ENCODE peak calls at places on chromosomes 7 and 10, in six cellular contexts. D, S, P, E, A and Y are unnamed samples.

GRCh38 chr10:124048371-124049290 is 44.8 kb downstream of the CHST15 start:
- DNase-seq in D (no peak), S (no peak), P (no peak), E (no peak), A (peak), Y (peak)

GRCh38 chr10:114115661-114116060 is 58.3 kb downstream of the CCDC186 start:
- DNase-seq in D (no peak), S (no peak), P (no peak), E (no peak), A (no peak), Y (no peak)

GRCh38 chr10:22931948-22932347 is 4.1 kb downstream of the ARMC3 start:
- DNase-seq in D (peak), S (no peak), P (no peak), E (no peak), A (peak), Y (no peak)

GRCh38 chr10:43801137-43801536 is 152.5 kb upstream of the ZNF32 start:
- DNase-seq in D (no peak), S (no peak), P (no peak), E (no peak), A (no peak), Y (no peak)

GRCh38 chr10:48462482-48463020 is 142.3 kb downstream of the ARHGAP22 start:
- DNase-seq in D (no peak), S (no peak), P (no peak), E (no peak), A (no peak), Y (no peak)

GRCh38 chr7:159105066-159105780 is 39.4 kb downstream of the VIPR2 start:
- DNase-seq in D (no peak), S (no peak), P (no peak), E (no peak), A (no peak), Y (peak)

GRCh38 chr7:128071376-128071775 is 40.1 kb upstream of the LRRC4 start:
- DNase-seq in D (no peak), S (no peak), P (no peak), E (no peak), A (no peak), Y (no peak)

GRCh38 chr7:150823484-150824126 is 23.0 kb downstream of the TMEM176A start:
- DNase-seq in D (no peak), S (no peak), P (no peak), E (no peak), A (no peak), Y (no peak)

GRCh38 chr10:70283445-70284399 is at the start of gene NPFFR1:
- DNase-seq in D (no peak), S (peak), P (no peak), E (no peak), A (no peak), Y (no peak)

GRCh38 chr10:13657184-13657680 is 70.5 kb downstream of the PRPF18 start:
- DNase-seq in D (no peak), S (no peak), P (no peak), E (no peak), A (no peak), Y (no peak)

GRCh38 chr7:122038904-122039303 is 105.1 kb downstream of the AASS start:
- DNase-seq in D (peak), S (no peak), P (no peak), E (no peak), A (peak), Y (no peak)

GRCh38 chr10:82245906-82246305 is 370.9 kb downstream of the NRG3 start:
- DNase-seq in D (no peak), S (no peak), P (no peak), E (no peak), A (no peak), Y (no peak)

GRCh38 chr7:25389489-25390106 is 161.3 kb upstream of the NPVF start:
- DNase-seq in D (peak), S (no peak), P (no peak), E (no peak), A (peak), Y (no peak)

GRCh38 chr7:45650404-45651055 is 76.4 kb downstream of the ADCY1 start:
- DNase-seq in D (no peak), S (no peak), P (no peak), E (no peak), A (no peak), Y (no peak)

GRCh38 chr10:60349426-60349825 is 40.2 kb downstream of the ANK3 start:
- DNase-seq in D (peak), S (no peak), P (no peak), E (no peak), A (no peak), Y (no peak)

GRCh38 chr7:70678621-70679251 is 453.2 kb upstream of the GALNT17 start:
- DNase-seq in D (peak), S (no peak), P (no peak), E (no peak), A (peak), Y (no peak)

GRCh38 chr7:117188949-117189348 is 133.9 kb downstream of the WNT2 start:
- DNase-seq in D (peak), S (no peak), P (no peak), E (no peak), A (no peak), Y (no peak)

GRCh38 chr7:23712368-23713284 is 2.6 kb downstream of the STK31 start:
- DNase-seq in D (peak), S (no peak), P (no peak), E (no peak), A (peak), Y (no peak)

GRCh38 chr7:120718361-120718760 is 139.6 kb downstream of the TSPAN12 start:
- DNase-seq in D (no peak), S (no peak), P (no peak), E (no peak), A (no peak), Y (no peak)

GRCh38 chr7:120716306-120716705 is 141.6 kb downstream of the TSPAN12 start:
- DNase-seq in D (no peak), S (no peak), P (no peak), E (no peak), A (no peak), Y (no peak)

GRCh38 chr7:120714945-120715344 is 143.0 kb downstream of the TSPAN12 start:
- DNase-seq in D (peak), S (no peak), P (no peak), E (no peak), A (peak), Y (no peak)

DNA sequence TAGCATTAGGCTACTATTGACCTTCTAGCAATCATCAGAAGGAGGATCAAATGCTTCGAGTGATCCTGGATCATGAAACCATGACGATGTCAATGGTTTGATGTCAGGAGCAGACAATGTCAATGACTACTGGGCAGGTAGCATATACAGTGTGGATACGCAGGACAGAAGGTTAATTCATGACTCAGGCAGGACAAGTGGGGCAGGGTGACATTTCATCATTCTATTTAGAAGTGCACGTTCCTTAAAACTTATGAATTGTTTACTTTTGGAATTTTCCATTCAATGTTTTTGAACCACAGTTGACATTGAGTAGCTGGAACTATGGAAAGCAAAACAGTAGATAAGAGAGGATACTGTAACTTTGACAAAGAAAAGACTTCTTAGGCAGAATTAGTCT is 140.8 kb downstream of the TSPAN12 start:
- DNase-seq in D (no peak), S (no peak), P (no peak), E (no peak), A (no peak), Y (no peak)
- TF ChIP-seq CTCF in D (no peak), S (no peak), P (no peak), E (no peak), A (no peak), Y (no peak)

GRCh38 chr7:111329367-111330234 is 232.7 kb downstream of the IMMP2L start:
- DNase-seq in D (no peak), S (no peak), P (no peak), E (no peak), A (no peak), Y (no peak)
- TF ChIP-seq CTCF in D (no peak), S (no peak), P (no peak), E (peak), A (no peak), Y (peak)

GRCh38 chr7:10704653-10705052 is 269.0 kb upstream of the PHF14 start:
- DNase-seq in D (no peak), S (no peak), P (no peak), E (no peak), A (no peak), Y (no peak)
- TF ChIP-seq CTCF in D (no peak), S (no peak), P (no peak), E (no peak), A (no peak), Y (no peak)

DNA sequence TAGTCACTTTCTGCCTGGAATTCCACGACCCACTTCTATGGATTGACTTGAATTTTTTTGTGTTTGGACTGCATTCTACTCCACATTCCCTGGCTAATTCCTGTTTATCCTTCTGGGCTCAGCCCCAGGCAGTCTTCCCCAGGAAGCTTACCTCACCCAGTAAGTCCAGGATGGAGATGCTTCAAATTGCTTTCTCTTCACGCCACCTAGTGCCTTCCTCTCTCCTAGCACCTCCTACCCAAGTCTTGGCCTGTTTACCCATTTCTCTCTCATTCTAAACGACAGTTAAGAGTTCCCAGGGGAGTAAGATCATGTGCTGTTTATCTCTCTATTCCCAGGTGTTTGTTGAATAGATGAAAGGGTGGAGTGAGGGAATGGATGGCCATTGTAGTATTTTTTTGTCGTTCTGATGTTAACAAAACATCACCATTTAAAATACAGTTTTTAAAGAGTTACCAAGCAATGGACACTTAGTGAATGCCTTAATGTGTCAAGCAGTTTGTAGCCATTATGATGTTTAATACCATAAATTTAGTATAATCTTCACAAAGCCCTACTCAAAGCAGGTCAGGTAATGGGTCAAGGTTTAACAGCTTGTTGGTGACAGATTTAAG is 45.5 kb upstream of the TARP start:
- DNase-seq in D (peak), S (peak), P (peak), E (no peak), A (peak), Y (no peak)
- TF ChIP-seq CTCF in D (peak), S (peak), P (peak), E (peak), A (peak), Y (peak)

DNA sequence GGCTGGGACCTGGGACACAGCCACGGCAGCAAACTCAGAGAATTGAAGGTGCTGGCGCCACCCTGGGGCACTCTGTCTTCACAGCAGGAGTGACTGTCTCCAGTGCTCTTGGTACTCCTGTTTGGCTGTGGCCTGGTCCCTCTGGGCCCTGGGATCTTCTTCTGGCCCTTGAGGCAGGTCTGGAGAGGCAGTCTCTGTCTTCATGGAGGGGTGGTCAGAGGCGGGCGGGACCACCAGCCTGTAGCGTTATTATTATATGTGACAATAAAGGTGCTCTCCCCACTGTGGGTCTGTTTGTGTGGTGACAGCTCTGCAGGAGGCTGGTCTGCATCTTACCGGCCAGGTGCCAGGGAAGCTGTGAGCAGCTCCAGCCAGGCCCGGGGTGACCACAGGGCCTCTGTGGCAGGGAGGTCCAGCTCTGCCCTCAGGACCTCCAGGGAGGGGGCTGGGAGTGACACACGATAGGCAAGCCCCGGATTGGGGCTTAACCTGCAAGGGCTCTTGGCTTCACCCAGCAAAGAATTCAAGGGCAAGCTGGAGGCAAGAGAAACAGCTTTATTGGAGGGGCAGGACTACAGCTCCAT is 70.3 kb downstream of the MYL10 start:
- DNase-seq in D (no peak), S (no peak), P (no peak), E (no peak), A (no peak), Y (peak)
- TF ChIP-seq CTCF in D (no peak), S (no peak), P (no peak), E (no peak), A (no peak), Y (peak)

DNA sequence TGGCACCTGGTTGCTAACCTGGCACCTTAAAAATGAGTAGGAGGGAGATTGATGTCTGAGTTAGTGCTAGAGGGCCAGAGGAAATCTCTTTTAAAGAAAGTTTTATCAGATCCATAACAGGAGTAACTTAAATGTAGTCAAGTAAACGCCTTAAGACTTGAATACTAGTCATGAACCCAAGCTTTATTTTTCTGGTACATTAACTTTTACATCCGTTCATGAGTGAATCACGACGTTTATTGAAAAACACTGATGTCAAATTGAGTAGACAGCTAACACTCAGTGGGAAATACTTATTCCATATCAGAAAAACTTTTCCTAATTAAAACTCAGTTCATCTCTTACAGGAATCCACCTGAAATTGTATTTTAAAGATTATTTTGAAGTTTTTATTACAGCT is 6.9 kb upstream of the LAMB1 start:
- DNase-seq in D (no peak), S (no peak), P (no peak), E (no peak), A (no peak), Y (no peak)
- TF ChIP-seq CTCF in D (no peak), S (no peak), P (no peak), E (no peak), A (no peak), Y (no peak)

DNA sequence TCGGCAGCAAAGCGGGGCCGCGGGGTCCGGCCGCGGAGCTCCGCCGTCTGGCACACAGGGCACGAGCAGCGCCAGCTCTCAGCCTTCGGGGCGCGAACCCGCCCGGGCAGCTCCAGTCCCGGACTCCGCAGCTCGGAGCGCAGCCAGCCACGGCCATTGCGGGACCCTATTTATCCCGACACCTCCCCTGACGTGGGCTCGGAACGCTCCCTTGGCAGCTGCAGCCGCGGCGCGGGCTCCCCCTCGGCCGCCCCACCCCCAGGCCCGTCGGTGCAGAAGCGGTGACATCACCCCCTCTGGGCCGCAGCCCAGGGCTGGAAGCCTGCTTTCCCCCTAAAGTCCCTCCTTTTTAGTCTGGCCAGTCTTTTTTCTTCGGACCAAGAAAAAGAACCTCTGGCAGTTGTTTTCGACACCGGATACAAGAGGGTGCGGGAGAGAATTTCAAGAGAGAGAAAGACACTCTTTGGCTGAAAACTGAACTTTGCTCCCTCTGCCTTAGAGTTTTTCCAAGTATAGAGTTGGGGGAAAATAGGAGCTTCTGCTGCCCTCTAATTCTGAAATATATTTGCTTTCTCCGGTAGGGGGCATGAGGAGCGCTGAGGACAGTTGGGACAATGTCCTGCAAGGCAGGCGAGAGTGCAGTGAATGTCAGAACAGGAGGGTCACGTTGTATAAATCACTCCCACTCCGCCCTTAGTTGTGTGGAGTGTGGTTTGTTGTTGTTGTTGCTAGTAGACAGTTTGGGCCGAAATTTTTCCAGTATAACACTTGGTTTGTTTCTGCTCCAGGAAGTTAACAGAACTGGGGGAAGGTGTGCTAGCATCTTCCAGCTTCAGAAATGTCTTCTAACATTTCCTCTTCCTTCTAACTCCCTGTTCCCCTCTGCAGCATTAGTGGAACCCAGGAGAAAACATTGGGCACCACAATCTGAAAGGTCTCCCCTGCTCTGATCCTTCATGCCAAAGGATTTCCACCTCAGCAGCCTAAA is at the start of gene SFRP4:
- DNase-seq in D (peak), S (peak), P (no peak), E (peak), A (peak), Y (no peak)
- TF ChIP-seq CTCF in D (peak), S (peak), P (peak), E (peak), A (peak), Y (peak)